ENCODE peak calls at places on chromosomes 12 and 14, in five cellular contexts. M is fibroblast of pulmonary artery, S is lower lobe of right lung, J is BE2C, Y is astrocyte of the spinal cord. R is an unnamed sample.

GRCh38 chr14:36658091-36659009 is 3.3 kb upstream of the PAX9 start:
- DNase-seq in M (no peak), Y (no peak), S (no peak), J (no peak), R (no peak)

GRCh38 chr12:129136694-129137325 is 283.5 kb downstream of the GLT1D1 start:
- DNase-seq in Y (no peak), J (no peak), M (no peak), S (no peak), R (no peak)

GRCh38 chr14:66009104-66009503 is 477.1 kb upstream of the CCDC196 start:
- DNase-seq in M (peak), Y (peak), J (no peak), S (no peak), R (no peak)

GRCh38 chr12:78146365-78146772 is 315.7 kb downstream of the NAV3 start:
- DNase-seq in J (no peak), M (peak), Y (peak), S (no peak), R (peak)

GRCh38 chr12:116236148-116236731 is 41.3 kb downstream of the MED13L start:
- DNase-seq in S (no peak), M (peak), J (peak), Y (peak), R (no peak)

GRCh38 chr14:96824283-96824682 is 27.1 kb downstream of the VRK1 start:
- DNase-seq in J (no peak), S (no peak), Y (peak), M (peak), R (no peak)

GRCh38 chr14:35867280-35867629 is 41.1 kb downstream of the BRMS1L start:
- DNase-seq in J (no peak), Y (no peak), S (no peak), M (no peak), R (no peak)

GRCh38 chr14:95547626-95548327 is 12.9 kb downstream of the GLRX5 start:
- DNase-seq in J (no peak), S (no peak), Y (peak), M (peak), R (peak)

GRCh38 chr12:113092478-113093408 is 36.2 kb downstream of the DTX1 start:
- DNase-seq in J (no peak), M (no peak), Y (no peak), S (peak), R (no peak)

GRCh38 chr14:52267501-52268190 is at the start of gene PTGDR:
- DNase-seq in S (peak), Y (peak), J (no peak), M (peak), R (no peak)

DNA sequence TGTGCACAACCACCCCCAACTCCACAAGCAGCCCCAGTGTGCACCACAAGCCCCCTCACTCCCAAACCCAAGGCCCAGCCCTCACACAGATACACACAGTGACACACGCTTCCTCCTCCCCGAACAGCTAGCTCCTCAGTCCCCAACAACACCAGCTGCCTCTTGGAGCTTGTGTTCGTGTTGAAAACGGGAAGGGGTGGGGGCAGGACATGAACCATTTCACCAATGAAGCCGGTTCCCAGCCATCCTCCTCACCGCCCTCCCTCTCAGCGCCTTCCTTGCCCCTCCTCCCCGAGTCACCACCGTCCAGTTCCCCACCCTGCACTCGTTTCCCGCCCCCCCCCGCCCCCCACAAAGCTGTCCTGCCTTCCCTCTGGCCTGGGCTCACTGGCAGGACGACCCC is 349 bp upstream of the GPR162 start:
- DNase-seq in Y (peak), J (peak), S (peak), M (peak), R (no peak)
- H3K4me3 ChIP-seq in Y (peak), J (peak), S (peak), M (peak), R (peak)

GRCh38 chr14:56117765-56118610 is at the start of gene PELI2:
- DNase-seq in Y (peak), M (peak), S (peak), J (peak), R (no peak)
- TF ChIP-seq CTCF in Y (peak), M (no peak), S (no peak), J (peak), R (peak)

GRCh38 chr12:24047345-24047744 is 97.9 kb upstream of the SOX5 start:
- DNase-seq in S (no peak), Y (no peak), M (peak), J (no peak), R (no peak)

GRCh38 chr12:24042651-24043050 is 93.2 kb upstream of the SOX5 start:
- DNase-seq in S (no peak), Y (no peak), M (no peak), J (no peak), R (no peak)

GRCh38 chr12:24048446-24048845 is 99.0 kb upstream of the SOX5 start:
- DNase-seq in J (no peak), Y (no peak), M (no peak), S (no peak), R (no peak)

GRCh38 chr12:24044973-24045703 is 95.7 kb upstream of the SOX5 start:
- DNase-seq in Y (no peak), J (no peak), M (no peak), S (no peak), R (no peak)

GRCh38 chr12:24045816-24046257 is 96.4 kb upstream of the SOX5 start:
- DNase-seq in J (no peak), M (peak), Y (peak), S (no peak), R (no peak)
- H3K4me3 ChIP-seq in J (no peak), M (no peak), Y (no peak), S (no peak), R (no peak)

DNA sequence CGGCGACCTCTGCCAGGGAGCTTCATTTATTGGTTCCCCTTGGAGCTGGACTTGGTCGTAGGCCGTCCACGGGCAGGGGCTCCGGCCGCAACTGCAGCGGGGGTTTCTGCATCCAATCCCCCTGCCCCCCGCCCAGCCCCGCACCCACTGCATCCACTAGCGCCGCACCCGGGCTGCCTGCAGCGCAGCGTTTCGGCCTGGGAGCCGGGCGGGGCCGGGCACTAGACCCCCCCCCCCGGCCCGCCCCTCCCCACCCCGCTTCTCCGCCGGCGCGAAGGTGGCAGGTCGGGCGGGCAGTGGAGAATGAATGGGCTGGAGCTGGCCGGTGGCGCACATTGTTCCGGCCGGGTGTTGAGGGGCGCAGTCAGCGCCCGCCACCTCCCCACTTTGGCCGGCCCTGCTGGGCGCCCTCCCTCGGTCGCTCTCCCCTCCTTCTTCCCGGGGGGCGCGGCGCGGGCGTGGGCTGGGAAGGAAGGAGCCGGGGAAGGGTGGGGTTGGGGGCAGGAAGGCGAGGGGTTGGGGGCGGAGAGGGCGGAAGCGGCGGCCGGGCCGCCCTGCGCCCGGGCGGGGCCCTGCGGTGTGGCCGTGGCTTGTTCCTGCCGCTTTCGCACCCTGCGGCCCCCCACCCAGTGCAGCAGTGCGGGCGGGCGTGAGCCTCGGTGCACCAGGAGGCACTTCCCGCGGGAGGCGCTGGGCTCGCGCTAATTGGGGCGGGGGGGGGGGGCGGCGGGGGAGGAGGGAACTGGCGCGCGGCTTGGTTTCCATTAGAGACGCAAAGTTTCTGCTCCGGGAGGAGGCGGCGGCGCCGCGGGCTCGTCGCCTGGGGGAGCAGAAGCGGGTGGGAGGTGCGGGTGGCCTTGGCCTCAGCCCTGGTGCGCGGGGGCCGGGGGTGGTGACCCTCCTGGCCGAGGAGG is 829 bp downstream of the CALM1 start:
- DNase-seq in Y (peak), M (peak), J (peak), S (peak), R (no peak)
- TF ChIP-seq CTCF in Y (no peak), M (no peak), J (no peak), S (no peak), R (no peak)

GRCh38 chr14:99862111-99862510 is 68.9 kb downstream of the EML1 start:
- DNase-seq in Y (peak), J (no peak), S (no peak), M (peak), R (no peak)
- H3K4me3 ChIP-seq in Y (no peak), J (no peak), S (no peak), M (no peak), R (no peak)